ENCODE peak calls at places on chromosome 6, in eight cellular contexts. I is Kasumi-1, S is H4, F is EH, Z is SHP77, E is retinal pigment epithelial cell, A is AG04450, W is myocyte. K is an unnamed sample.

GRCh38 chr6:13760307-13760706 is 48.7 kb upstream of the RANBP9 start:
- DNase-seq in I (no peak), S (no peak), F (no peak), Z (no peak), E (no peak), A (no peak), W (no peak), K (no peak)

GRCh38 chr6:143128346-143129015 is 67.8 kb downstream of the AIG1 start:
- DNase-seq in I (no peak), S (no peak), F (peak), Z (no peak), E (peak), A (no peak), W (no peak), K (no peak)

GRCh38 chr6:22333802-22334201 is 37.0 kb upstream of the PRL start:
- DNase-seq in I (no peak), S (no peak), F (peak), Z (no peak), E (no peak), A (peak), W (no peak), K (no peak)

GRCh38 chr6:128361378-128361777 is 159.0 kb downstream of the PTPRK start:
- DNase-seq in I (no peak), S (no peak), F (no peak), Z (no peak), E (no peak), A (no peak), W (no peak), K (no peak)

GRCh38 chr6:118017301-118017854 is 110.3 kb downstream of the SLC35F1 start:
- DNase-seq in I (no peak), S (no peak), F (no peak), Z (no peak), E (no peak), A (no peak), W (peak), K (no peak)

GRCh38 chr6:15871211-15871770 is 208.5 kb upstream of the DTNBP1 start:
- DNase-seq in I (no peak), S (no peak), F (no peak), Z (no peak), E (no peak), A (no peak), W (no peak), K (no peak)

GRCh38 chr6:78925317-78925716 is 58.0 kb downstream of the IRAK1BP1 start:
- DNase-seq in I (no peak), S (no peak), F (no peak), Z (no peak), E (no peak), A (no peak), W (no peak), K (no peak)

GRCh38 chr6:119323926-119324325 is 25.6 kb downstream of the MAN1A1 start:
- DNase-seq in I (no peak), S (no peak), F (no peak), Z (no peak), E (no peak), A (no peak), W (no peak), K (no peak)